ENCODE peak calls at places on chromosome 5, in eight cellular contexts. L is cardiac muscle cell, E is H1, J is GM12878, A is neural progenitor cell, U is psoas muscle, S is fibroblast of lung, D is breast epithelium. B is an unnamed sample. For H3K27me3, the result is how much of the 10 kb centered on the place peaks cover.

GRCh38 chr5:140135127-140135526 is 9.4 kb downstream of the IGIP start:
- DNase-seq in L (no peak), E (no peak), J (no peak), A (no peak), U (no peak), S (no peak), D (no peak), B (no peak)

GRCh38 chr5:104977530-104977929 is 1414.9 kb upstream of the NUDT12 start:
- DNase-seq in L (no peak), E (no peak), J (no peak), A (no peak), U (no peak), S (no peak), D (no peak), B (no peak)

GRCh38 chr5:111548992-111549649 is 36.8 kb upstream of the STARD4 start:
- DNase-seq in L (no peak), E (no peak), J (no peak), A (no peak), U (no peak), S (peak), D (no peak), B (no peak)

GRCh38 chr5:113090336-113091106 is 113.9 kb downstream of the DCP2 start:
- DNase-seq in L (peak), E (no peak), J (no peak), A (no peak), U (no peak), S (peak), D (no peak), B (no peak)

GRCh38 chr5:74954919-74955318 is 88.7 kb upstream of the FAM169A start:
- DNase-seq in L (peak), E (no peak), J (no peak), A (no peak), U (no peak), S (peak), D (no peak), B (no peak)

GRCh38 chr5:1255081-1255561 is 29.9 kb downstream of the SLC6A18 start:
- DNase-seq in L (no peak), E (no peak), J (no peak), A (no peak), U (no peak), S (no peak), D (no peak), B (no peak)

GRCh38 chr5:151597749-151598148 is 6.6 kb upstream of the FAT2 start:
- DNase-seq in L (no peak), E (no peak), J (no peak), A (no peak), U (no peak), S (no peak), D (no peak), B (no peak)

GRCh38 chr5:16568875-16569580 is 47.8 kb downstream of the RETREG1 start:
- DNase-seq in L (peak), E (no peak), J (no peak), A (no peak), U (no peak), S (peak), D (peak), B (peak)

GRCh38 chr5:126917918-126918623 is 112.3 kb downstream of the MARCHF3 start:
- DNase-seq in L (peak), E (no peak), J (no peak), A (peak), U (no peak), S (peak), D (no peak), B (no peak)

GRCh38 chr5:150523472-150524350 is 15.8 kb downstream of the NDST1 start:
- DNase-seq in L (peak), E (no peak), J (no peak), A (peak), U (no peak), S (peak), D (no peak), B (peak)

GRCh38 chr5:169350759-169351240 is 49.9 kb upstream of the SLIT3 start:
- DNase-seq in L (peak), E (peak), J (no peak), A (no peak), U (peak), S (peak), D (no peak), B (no peak)

GRCh38 chr5:155616779-155617392 is 603.3 kb downstream of the KIF4B start:
- DNase-seq in L (peak), E (peak), J (no peak), A (peak), U (peak), S (peak), D (no peak), B (peak)

GRCh38 chr5:57468481-57469165 is 14.0 kb downstream of the ACTBL2 start:
- DNase-seq in L (peak), E (no peak), J (no peak), A (no peak), U (no peak), S (peak), D (no peak), B (no peak)

GRCh38 chr5:172640822-172641358 is at the start of gene NEURL1B:
- DNase-seq in L (peak), E (no peak), J (no peak), A (peak), U (peak), S (peak), D (no peak), B (peak)

GRCh38 chr5:140800816-140801493 is at the start of gene PCDHA3:
- DNase-seq in L (peak), E (no peak), J (no peak), A (no peak), U (no peak), S (peak), D (no peak), B (no peak)

GRCh38 chr5:22621084-22621483 is 232.1 kb downstream of the CDH12 start:
- DNase-seq in L (no peak), E (no peak), J (no peak), A (no peak), U (no peak), S (no peak), D (no peak), B (no peak)

GRCh38 chr5:140075371-140075770 is 32.3 kb upstream of the NRG2 start:
- DNase-seq in L (peak), E (no peak), J (no peak), A (no peak), U (no peak), S (peak), D (no peak), B (no peak)

GRCh38 chr5:138737494-138738265 is 15.5 kb upstream of the CTNNA1 start:
- DNase-seq in L (no peak), E (no peak), J (no peak), A (no peak), U (no peak), S (peak), D (no peak), B (no peak)

DNA sequence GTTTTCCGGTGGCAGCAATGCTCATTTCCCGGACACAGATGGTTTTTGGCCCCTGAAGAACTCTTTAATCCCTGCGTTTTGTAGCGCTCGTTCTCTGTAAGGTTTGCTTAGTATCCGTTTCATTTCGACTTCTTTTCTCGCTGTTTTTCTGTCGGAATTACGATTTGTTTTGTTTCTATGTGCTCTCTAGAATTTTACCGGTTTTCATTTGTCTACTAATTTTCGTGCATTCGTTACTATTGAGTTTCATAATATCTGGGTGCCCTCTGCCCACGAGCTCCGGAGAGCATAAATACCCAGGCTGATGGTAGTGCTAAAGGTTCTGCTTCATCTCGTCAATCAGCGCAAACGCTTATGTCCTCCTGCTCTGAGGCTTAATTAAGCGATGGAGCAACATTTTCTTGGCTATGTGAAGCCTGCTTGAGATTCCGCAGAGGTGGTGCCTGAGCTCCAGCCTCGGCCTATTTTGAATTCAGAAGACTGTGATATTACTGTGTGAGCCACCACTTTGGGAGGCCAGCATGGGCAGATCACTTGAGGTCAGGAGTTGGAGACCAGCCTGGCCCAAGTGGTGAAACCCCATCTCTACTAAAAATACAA is 44.9 kb downstream of the ANXA2R start:
- DNase-seq in L (peak), E (no peak), J (no peak), A (peak), U (no peak), S (peak), D (no peak), B (no peak)
- TF ChIP-seq CTCF in L (no peak), E (no peak), J (no peak), A (no peak), U (no peak), S (no peak), D (no peak), B (no peak)

DNA sequence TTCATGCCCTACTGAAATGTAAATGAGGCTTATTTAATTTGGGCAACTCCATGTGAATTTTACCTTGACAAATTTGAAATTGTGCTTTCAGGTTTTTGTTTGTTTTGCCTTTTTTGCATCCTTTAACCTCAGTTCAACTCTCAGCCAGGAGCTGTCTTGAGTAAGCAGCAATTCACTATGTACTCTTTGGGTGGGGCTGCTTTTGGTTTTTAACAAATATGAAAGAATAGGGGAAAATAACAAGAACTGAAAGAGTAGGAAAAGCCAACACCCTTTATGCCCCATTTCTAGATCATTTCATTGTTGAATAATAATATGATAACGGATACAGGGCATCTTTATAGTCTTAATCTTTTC is 192.0 kb downstream of the ARHGAP26 start:
- DNase-seq in L (no peak), E (no peak), J (no peak), A (no peak), U (no peak), S (no peak), D (no peak), B (no peak)
- H3K27me3 ChIP-seq in L (under half), E (under half), J (under half), A (under half), U (under half), S (under half), D (under half), B (under half)

GRCh38 chr5:73641811-73642210 is 15.8 kb downstream of the ARHGEF28 start:
- DNase-seq in L (no peak), E (no peak), J (no peak), A (peak), U (no peak), S (no peak), D (no peak), B (no peak)

GRCh38 chr5:73636408-73636807 is 10.4 kb downstream of the ARHGEF28 start:
- DNase-seq in L (no peak), E (no peak), J (no peak), A (no peak), U (no peak), S (no peak), D (no peak), B (no peak)

GRCh38 chr5:73637565-73637964 is 11.6 kb downstream of the ARHGEF28 start:
- DNase-seq in L (no peak), E (no peak), J (no peak), A (no peak), U (no peak), S (no peak), D (no peak), B (no peak)

GRCh38 chr5:73640861-73641320 is 14.9 kb downstream of the ARHGEF28 start:
- DNase-seq in L (peak), E (no peak), J (no peak), A (no peak), U (no peak), S (peak), D (no peak), B (no peak)

DNA sequence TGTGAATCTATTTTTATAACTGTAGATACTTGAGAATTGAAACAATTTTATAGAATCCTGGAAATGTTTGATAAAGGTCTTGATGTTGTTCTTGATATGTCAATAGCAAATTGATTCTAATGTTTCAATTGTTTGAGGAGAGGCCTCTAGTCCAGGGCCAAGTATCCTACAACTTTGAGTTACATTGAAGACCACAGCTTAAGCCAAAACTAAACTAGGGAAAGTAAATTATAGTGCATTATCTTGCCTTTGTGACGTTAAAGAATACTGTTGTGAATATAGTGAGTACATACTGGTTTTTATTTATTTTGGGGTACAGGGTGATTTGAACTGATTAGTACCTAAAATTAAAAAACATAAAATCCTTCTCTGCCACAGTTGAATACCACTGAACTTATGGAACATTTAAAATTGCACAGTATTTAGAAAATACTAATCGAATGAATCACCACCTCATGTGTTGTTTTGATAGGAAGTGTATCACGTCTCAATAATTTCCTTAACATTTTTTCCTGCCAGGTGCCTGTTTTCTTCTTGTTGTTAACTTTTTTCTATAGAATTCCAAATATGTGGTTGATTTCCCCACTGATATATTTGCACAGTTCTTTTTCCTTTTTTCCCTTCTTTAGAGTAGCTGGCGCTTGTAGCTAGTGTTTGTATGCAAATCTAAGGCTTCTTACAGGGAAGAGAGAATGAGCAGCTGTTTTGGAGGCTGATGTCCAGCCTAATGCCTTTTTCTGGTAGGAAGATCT is 12.5 kb downstream of the ARHGEF28 start:
- DNase-seq in L (peak), E (no peak), J (no peak), A (no peak), U (no peak), S (peak), D (no peak), B (no peak)
- H3K27ac ChIP-seq in L (no peak), E (no peak), J (no peak), A (no peak), U (no peak), S (peak), D (no peak), B (no peak)

DNA sequence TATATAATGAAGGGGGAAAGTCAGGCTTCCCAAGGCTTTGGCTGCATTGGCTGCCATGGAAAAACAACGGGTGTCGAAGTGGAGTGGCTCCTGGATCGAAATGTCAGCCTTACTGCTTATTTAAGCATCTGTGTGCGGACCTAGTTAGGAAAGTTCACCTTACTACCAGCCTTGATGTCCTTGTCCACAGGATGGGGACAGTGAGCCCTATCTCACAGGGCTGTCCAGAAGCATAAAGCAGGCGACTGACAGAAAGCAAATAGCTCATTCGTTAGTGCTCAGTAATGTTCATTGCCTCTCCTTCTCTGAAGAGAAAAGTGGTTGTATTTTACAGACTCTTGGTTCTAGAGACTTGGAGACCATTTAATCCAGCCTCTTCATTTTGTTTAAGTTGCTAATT is 81.5 kb upstream of the NIPAL4 start:
- DNase-seq in L (no peak), E (no peak), J (no peak), A (no peak), U (no peak), S (no peak), D (no peak), B (no peak)
- TF ChIP-seq CTCF in L (no peak), E (peak), J (no peak), A (peak), U (no peak), S (no peak), D (no peak), B (no peak)

GRCh38 chr5:93594591-93595419 is 11.8 kb downstream of the NR2F1 start:
- DNase-seq in L (no peak), E (no peak), J (no peak), A (peak), U (no peak), S (no peak), D (no peak), B (no peak)
- H3K27me3 ChIP-seq in L (half or more), E (half or more), J (under half), A (half or more), U (under half), S (under half), D (under half), B (under half)